ENCODE peak calls at places on chromosomes 3 and 15, in five cellular contexts. L, A, V, Y and G are unnamed samples.

GRCh38 chr15:39887832-39888231 is 32.2 kb downstream of the GPR176 start:
- DNase-seq in L (peak; percentile 54), A (no peak), V (peak; percentile 58), Y (no peak), G (peak; percentile 65)

GRCh38 chr3:7238565-7239295 is 377.8 kb downstream of the GRM7 start:
- DNase-seq in L (no peak), A (no peak), V (no peak), Y (no peak), G (no peak)

GRCh38 chr3:100150583-100150982 is 36.3 kb upstream of the FILIP1L start:
- DNase-seq in L (no peak), A (no peak), V (no peak), Y (no peak), G (no peak)

GRCh38 chr3:62493116-62493801 is 119.9 kb upstream of the FEZF2 start:
- DNase-seq in L (no peak), A (peak; percentile 11), V (no peak), Y (no peak), G (peak; percentile 4)

GRCh38 chr3:48399387-48400172 is 27.6 kb downstream of the FBXW12 start:
- DNase-seq in L (no peak), A (peak; percentile 45), V (peak; percentile 34), Y (no peak), G (no peak)

GRCh38 chr3:120561251-120562045 is 34.7 kb upstream of the NDUFB4 start:
- DNase-seq in L (peak; percentile 45), A (peak; percentile 65), V (peak; percentile 54), Y (peak; percentile 80), G (peak; percentile 68)

GRCh38 chr3:19946291-19946831 is 536 bp upstream of the RAB5A start:
- DNase-seq in L (no peak), A (no peak), V (no peak), Y (no peak), G (no peak)

GRCh38 chr3:164687211-164687610 is 391.1 kb downstream of the SI start:
- DNase-seq in L (no peak), A (no peak), V (no peak), Y (no peak), G (no peak)

GRCh38 chr15:39285663-39286062 is 295.2 kb upstream of the THBS1 start:
- DNase-seq in L (no peak), A (no peak), V (no peak), Y (no peak), G (no peak)

GRCh38 chr3:143171656-143172055 is 52.1 kb downstream of the CHST2 start:
- DNase-seq in L (no peak), A (no peak), V (no peak), Y (no peak), G (no peak)

GRCh38 chr3:184556502-184557347 is 4.9 kb upstream of the EPHB3 start:
- DNase-seq in L (no peak), A (no peak), V (no peak), Y (no peak), G (no peak)

GRCh38 chr3:62319570-62320243 is 53.6 kb downstream of the FEZF2 start:
- DNase-seq in L (no peak), A (no peak), V (peak; percentile 28), Y (no peak), G (no peak)

GRCh38 chr15:31279221-31280036 is 47.2 kb upstream of the KLF13 start:
- DNase-seq in L (no peak), A (peak; percentile 11), V (peak; percentile 17), Y (no peak), G (no peak)

GRCh38 chr3:99842826-99843589 is 25.3 kb downstream of the CMSS1 start:
- DNase-seq in L (peak; percentile 48), A (peak; percentile 37), V (peak; percentile 56), Y (no peak), G (peak; percentile 52)

GRCh38 chr3:50604110-50604621 is 7.4 kb downstream of the CISH start:
- DNase-seq in L (no peak), A (no peak), V (no peak), Y (no peak), G (no peak)

GRCh38 chr3:37887062-37887461 is 25.4 kb downstream of the CTDSPL start:
- DNase-seq in L (no peak), A (no peak), V (no peak), Y (no peak), G (no peak)

GRCh38 chr3:184611606-184612304 is 50.2 kb downstream of the EPHB3 start:
- DNase-seq in L (no peak), A (no peak), V (no peak), Y (peak; percentile 69), G (no peak)

GRCh38 chr15:33098082-33099058 is 96.1 kb downstream of the FMN1 start:
- DNase-seq in L (peak; percentile 34), A (no peak), V (peak; percentile 83), Y (no peak), G (peak; percentile 3)

DNA sequence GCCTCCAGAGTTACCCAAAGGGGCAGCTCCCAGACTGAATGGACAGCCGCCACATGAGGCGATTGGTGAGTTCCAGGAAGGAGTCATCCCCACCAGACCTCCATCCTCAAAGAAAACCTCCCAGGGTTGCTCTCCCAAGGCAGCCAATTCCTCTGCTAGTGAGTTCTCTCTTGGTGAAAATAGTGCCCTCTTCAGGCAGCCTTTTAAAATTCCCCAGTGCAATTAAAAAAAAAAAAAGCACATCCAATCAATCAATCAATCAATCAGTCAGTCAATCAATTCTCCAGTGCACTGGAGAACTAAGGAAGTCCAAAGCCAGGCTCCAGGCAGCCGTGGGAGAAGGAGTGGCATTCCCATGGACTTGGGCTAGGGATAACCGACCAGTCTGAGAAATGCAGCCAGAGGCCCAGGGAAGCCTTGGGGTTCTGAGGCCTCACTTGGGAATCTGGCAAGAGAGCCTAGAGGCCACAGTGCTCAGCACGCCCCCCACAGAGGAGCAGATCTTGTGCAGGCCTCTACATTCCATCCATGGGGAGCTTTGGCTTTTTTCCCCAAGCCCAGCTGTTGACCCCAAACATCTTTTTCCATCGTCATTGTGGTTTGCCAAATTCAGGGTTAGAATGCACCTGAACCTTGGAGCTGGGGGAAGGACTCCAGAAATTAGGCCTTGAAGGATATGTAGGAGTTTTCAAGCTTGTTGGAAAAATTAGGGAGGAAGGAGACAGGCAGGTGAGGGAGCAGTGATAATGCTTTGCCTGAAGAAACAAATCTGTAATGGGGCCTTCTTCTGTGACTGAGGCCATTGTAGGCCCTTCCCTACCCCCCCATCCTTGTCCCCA is 4.8 kb downstream of the PAQR5 start:
- DNase-seq in L (no peak), A (no peak), V (no peak), Y (no peak), G (peak; percentile 40)
- TF ChIP-seq CTCF in L (no peak), A (peak; percentile 47), V (peak; percentile 14), Y (no peak), G (peak; percentile 21)

GRCh38 chr15:63403254-63403945 is 21.8 kb upstream of the CA12 start:
- DNase-seq in L (no peak), A (no peak), V (no peak), Y (no peak), G (no peak)
- TF ChIP-seq CTCF in L (no peak), A (no peak), V (no peak), Y (no peak), G (no peak)

DNA sequence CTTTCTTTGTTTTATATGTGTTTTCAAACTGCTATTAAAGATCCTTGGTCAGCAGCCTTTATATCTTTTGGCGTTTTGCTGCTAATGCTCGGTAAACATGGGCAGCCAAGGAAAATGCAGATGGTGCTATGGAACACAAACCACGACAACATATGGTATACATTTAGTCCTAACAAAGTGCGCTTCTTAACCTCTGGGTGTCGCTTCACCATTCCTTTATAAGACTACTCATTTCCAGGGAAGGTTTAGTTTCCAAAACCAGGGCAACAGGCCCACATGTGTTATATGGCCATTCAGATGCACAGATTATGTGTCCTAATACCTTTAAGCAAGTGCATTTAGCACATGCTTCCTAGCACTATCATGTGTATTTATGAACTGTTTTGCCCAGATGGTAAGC is 14.7 kb downstream of the SHOX2 start:
- DNase-seq in L (no peak), A (no peak), V (peak; percentile 36), Y (no peak), G (no peak)
- TF ChIP-seq CTCF in L (peak; percentile 5), A (no peak), V (peak; percentile 42), Y (no peak), G (no peak)

GRCh38 chr3:186241910-186242821 is 119.9 kb downstream of the DGKG start:
- DNase-seq in L (peak; percentile 22), A (peak; percentile 47), V (peak; percentile 63), Y (no peak), G (peak; percentile 76)
- TF ChIP-seq CTCF in L (no peak), A (peak; percentile 30), V (peak; percentile 68), Y (no peak), G (peak; percentile 42)